ENCODE peak calls at places on chromosomes 6 and 20, in seven cellular contexts. G is HCT116; D is naive thymus-derived CD4-positive, alpha-beta T cell; J is Daoy; F is retina; L is M059J; H is kidney tubule cell. A is an unnamed sample.

GRCh38 chr20:58447733-58448391 is 58.8 kb downstream of the VAPB start:
- DNase-seq in F (no peak), J (peak; percentile 33), D (peak; percentile 52), G (peak; percentile 33), L (peak; percentile 71), H (peak; percentile 63), A (peak; percentile 63)

GRCh38 chr6:132768051-132768517 is 10.4 kb upstream of the VNN2 start:
- DNase-seq in F (peak; percentile 10), J (peak; percentile 16), D (peak; percentile 7), G (peak; percentile 40), H (peak; percentile 61), L (peak; percentile 58), A (peak; percentile 74)

GRCh38 chr20:2451939-2452732 is 18.5 kb downstream of the SNRPB start:
- DNase-seq in L (peak; percentile 81), H (peak; percentile 59), J (peak; percentile 70), F (peak; percentile 70), D (peak; percentile 41), G (peak; percentile 48), A (peak; percentile 81)

GRCh38 chr20:53138454-53139291 is 166.5 kb downstream of the TSHZ2 start:
- DNase-seq in G (no peak), H (no peak), F (no peak), L (no peak), D (no peak), J (no peak), A (no peak)

GRCh38 chr6:107171513-107171912 is 56.2 kb upstream of the BEND3 start:
- DNase-seq in D (no peak), G (no peak), F (no peak), L (no peak), J (no peak), H (no peak), A (no peak)

GRCh38 chr6:39776581-39776980 is 15.6 kb upstream of the DAAM2 start:
- DNase-seq in F (no peak), D (no peak), H (no peak), J (no peak), G (no peak), L (no peak), A (no peak)

GRCh38 chr20:44264287-44264686 is 17.2 kb downstream of the GDAP1L1 start:
- DNase-seq in J (no peak), L (peak; percentile 36), H (no peak), F (no peak), D (no peak), G (no peak), A (peak; percentile 23)

GRCh38 chr6:136751478-136751956 is 40.8 kb downstream of the MAP3K5 start:
- DNase-seq in D (peak; percentile 69), F (no peak), J (no peak), H (no peak), L (no peak), G (no peak), A (no peak)

GRCh38 chr6:53032853-53033252 is 32.4 kb upstream of the FBXO9 start:
- DNase-seq in L (no peak), J (no peak), H (no peak), G (no peak), F (no peak), D (no peak), A (peak; percentile 10)

GRCh38 chr20:5914859-5915258 is 35.5 kb downstream of the TRMT6 start:
- DNase-seq in J (no peak), L (no peak), G (no peak), F (no peak), H (no peak), D (no peak), A (no peak)

GRCh38 chr20:9886227-9886626 is 47.4 kb upstream of the PAK5 start:
- DNase-seq in J (peak; percentile 17), G (no peak), F (no peak), L (peak; percentile 47), H (no peak), D (no peak), A (no peak)

GRCh38 chr20:19915111-19915798 is 101.9 kb upstream of the NAA20 start:
- DNase-seq in J (no peak), H (no peak), D (no peak), G (no peak), L (no peak), F (no peak), A (no peak)

GRCh38 chr6:43088654-43089056 is 12.5 kb downstream of the PTK7 start:
- DNase-seq in L (no peak), G (no peak), H (peak; percentile 67), F (no peak), J (peak; percentile 38), D (no peak), A (peak; percentile 97)

GRCh38 chr6:155080876-155081845 is 86.0 kb downstream of the TIAM2 start:
- DNase-seq in G (no peak), H (no peak), J (no peak), L (peak; percentile 56), F (no peak), D (no peak), A (no peak)

GRCh38 chr20:50921055-50921454 is 10.2 kb downstream of the ADNP start:
- DNase-seq in J (no peak), F (no peak), G (no peak), L (peak; percentile 51), H (peak; percentile 24), D (peak; percentile 13), A (peak; percentile 12)

GRCh38 chr20:18276821-18277220 is 11.5 kb upstream of the ZNF133 start:
- DNase-seq in D (peak; percentile 33), G (peak; percentile 67), H (peak; percentile 75), F (peak; percentile 80), L (peak; percentile 80), J (peak; percentile 73), A (peak; percentile 80)

GRCh38 chr6:127514396-127515227 is 4.5 kb downstream of the MTCL3 start:
- DNase-seq in J (no peak), H (peak; percentile 66), F (peak; percentile 74), G (no peak), L (no peak), D (peak; percentile 47), A (peak; percentile 24)

GRCh38 chr6:169851641-169852503 is 100.5 kb downstream of the ERMARD start:
- DNase-seq in J (peak; percentile 83), D (no peak), F (no peak), L (peak; percentile 90), H (no peak), G (no peak), A (peak; percentile 80)

GRCh38 chr6:134029495-134030455 is 22.6 kb downstream of the SLC2A12 start:
- DNase-seq in H (peak; percentile 54), J (peak; percentile 47), G (no peak), D (no peak), F (no peak), L (peak; percentile 95), A (peak; percentile 48)

GRCh38 chr6:26445934-26446667 is 5.8 kb downstream of the BTN3A3 start:
- DNase-seq in H (peak; percentile 20), L (peak; percentile 18), F (no peak), J (peak; percentile 10), G (no peak), D (no peak), A (no peak)

GRCh38 chr20:50396623-50397022 is 113.6 kb upstream of the PTPN1 start:
- DNase-seq in J (no peak), F (no peak), D (no peak), H (no peak), G (no peak), L (no peak), A (no peak)

GRCh38 chr6:104301921-104302320 is 557.8 kb downstream of the HACE1 start:
- DNase-seq in H (no peak), D (no peak), L (no peak), G (no peak), J (no peak), F (peak; percentile 8), A (no peak)

GRCh38 chr20:51528263-51529026 is 14.1 kb downstream of the NFATC2 start:
- DNase-seq in L (no peak), J (no peak), G (no peak), F (no peak), D (peak; percentile 28), H (no peak), A (no peak)

GRCh38 chr6:156336096-156336495 is 441.1 kb upstream of the ARID1B start:
- DNase-seq in D (no peak), G (no peak), F (peak; percentile 66), L (peak; percentile 29), J (no peak), H (peak; percentile 48), A (no peak)

GRCh38 chr20:112396-112795 is 24.9 kb downstream of the DEFB125 start:
- DNase-seq in F (no peak), H (no peak), G (no peak), J (no peak), L (no peak), D (no peak), A (peak; percentile 64)

GRCh38 chr6:145400508-145400907 is 334.8 kb downstream of the EPM2A start:
- DNase-seq in G (no peak), H (no peak), J (no peak), F (no peak), L (no peak), D (no peak), A (no peak)

GRCh38 chr20:50282592-50283241 is 92.1 kb downstream of the CEBPB start:
- DNase-seq in H (no peak), G (no peak), J (no peak), L (no peak), F (no peak), D (no peak), A (no peak)

A was measured in epithelial cell of esophagus.